ENCODE peak calls at places on chromosome 13, in six cellular contexts. T is lower leg skin, K is ovary, N is K562, J is A673, P is fibroblast of villous mesenchyme. Y is an unnamed sample.

GRCh38 chr13:43348397-43348796 is 325.0 kb downstream of the DNAJC15 start:
- DNase-seq in J (no peak), P (no peak), K (no peak), N (no peak), T (no peak), Y (no peak)

GRCh38 chr13:36778083-36778671 is 40.8 kb upstream of the RFXAP start:
- DNase-seq in T (no peak), J (peak), N (no peak), K (no peak), P (peak), Y (no peak)

GRCh38 chr13:114115191-114115671 is 17.2 kb downstream of the RASA3 start:
- DNase-seq in J (no peak), T (no peak), K (peak), P (peak), N (peak), Y (no peak)

GRCh38 chr13:19264711-19265110 is 83.1 kb upstream of the TUBA3C start:
- DNase-seq in J (peak), N (no peak), P (no peak), K (no peak), T (no peak), Y (no peak)

GRCh38 chr13:43388282-43389034 is 365.1 kb downstream of the DNAJC15 start:
- DNase-seq in P (no peak), N (no peak), T (no peak), J (no peak), K (no peak), Y (no peak)

GRCh38 chr13:92967923-92968322 is 258.7 kb upstream of the GPC6 start:
- DNase-seq in P (peak), T (no peak), K (no peak), N (no peak), J (peak), Y (no peak)

GRCh38 chr13:42137856-42138537 is 89.5 kb downstream of the DGKH start:
- DNase-seq in N (no peak), J (no peak), T (no peak), P (peak), K (no peak), Y (no peak)

GRCh38 chr13:113928701-113929627 is 44.9 kb downstream of the C13orf46 start:
- DNase-seq in P (peak), J (no peak), T (peak), N (no peak), K (peak), Y (no peak)

GRCh38 chr13:50916701-50917184 is 7.2 kb downstream of the RNASEH2B start:
- DNase-seq in J (peak), T (peak), P (no peak), K (no peak), N (no peak), Y (no peak)

GRCh38 chr13:47798906-47799305 is 202.2 kb downstream of the SUCLA2 start:
- DNase-seq in J (peak), K (no peak), N (no peak), P (peak), T (no peak), Y (no peak)

GRCh38 chr13:111552891-111553637 is 232.6 kb downstream of the TEX29 start:
- DNase-seq in J (no peak), K (no peak), T (no peak), P (no peak), N (no peak), Y (no peak)

GRCh38 chr13:23851106-23851505 is 38.1 kb downstream of the MIPEP start:
- DNase-seq in T (no peak), K (no peak), J (no peak), P (no peak), N (no peak), Y (no peak)

GRCh38 chr13:48000559-48001126 is 430 bp downstream of the SUCLA2 start:
- DNase-seq in J (no peak), N (no peak), K (no peak), T (no peak), P (no peak), Y (no peak)

GRCh38 chr13:43005460-43006236 is 13.6 kb upstream of the EPSTI1 start:
- DNase-seq in K (no peak), J (peak), T (no peak), P (peak), N (no peak), Y (no peak)

GRCh38 chr13:44231786-44232516 is 141.7 kb upstream of the SERP2 start:
- DNase-seq in K (no peak), J (no peak), T (peak), N (no peak), P (peak), Y (no peak)

GRCh38 chr13:70310720-70311119 is 202.5 kb upstream of the KLHL1 start:
- DNase-seq in N (no peak), P (no peak), K (no peak), T (no peak), J (peak), Y (peak)

GRCh38 chr13:75666646-75667351 is 30.7 kb downstream of the LMO7 start:
- DNase-seq in J (no peak), K (no peak), T (no peak), N (no peak), P (peak), Y (no peak)

GRCh38 chr13:35191883-35192282 is 249.8 kb downstream of the NBEA start:
- DNase-seq in P (peak), K (no peak), N (no peak), T (no peak), J (no peak), Y (no peak)

GRCh38 chr13:113410472-113411201 is 42.7 kb downstream of the ADPRHL1 start:
- DNase-seq in P (peak), K (no peak), T (no peak), J (peak), N (no peak), Y (no peak)

GRCh38 chr13:112839347-112840105 is 129.5 kb upstream of the MCF2L start:
- DNase-seq in N (no peak), P (peak), J (no peak), K (no peak), T (no peak), Y (no peak)

GRCh38 chr13:113814435-113814821 is 49.4 kb downstream of the GAS6 start:
- DNase-seq in P (peak), J (no peak), K (no peak), T (no peak), N (no peak), Y (no peak)

GRCh38 chr13:30870049-30870884 is 35.8 kb upstream of the MEDAG start:
- DNase-seq in J (peak), N (peak), K (peak), P (peak), T (peak), Y (no peak)

GRCh38 chr13:63024458-63024857 is 1608.8 kb upstream of the PCDH20 start:
- DNase-seq in P (no peak), N (no peak), T (no peak), K (no peak), J (no peak), Y (no peak)

GRCh38 chr13:51453959-51454703 is 1.3 kb upstream of the INTS6 start:
- DNase-seq in K (peak), J (peak), T (peak), N (peak), P (peak), Y (peak)

GRCh38 chr13:109734002-109734785 is 52.2 kb downstream of the IRS2 start:
- DNase-seq in T (no peak), K (no peak), P (no peak), N (no peak), J (no peak), Y (no peak)

DNA sequence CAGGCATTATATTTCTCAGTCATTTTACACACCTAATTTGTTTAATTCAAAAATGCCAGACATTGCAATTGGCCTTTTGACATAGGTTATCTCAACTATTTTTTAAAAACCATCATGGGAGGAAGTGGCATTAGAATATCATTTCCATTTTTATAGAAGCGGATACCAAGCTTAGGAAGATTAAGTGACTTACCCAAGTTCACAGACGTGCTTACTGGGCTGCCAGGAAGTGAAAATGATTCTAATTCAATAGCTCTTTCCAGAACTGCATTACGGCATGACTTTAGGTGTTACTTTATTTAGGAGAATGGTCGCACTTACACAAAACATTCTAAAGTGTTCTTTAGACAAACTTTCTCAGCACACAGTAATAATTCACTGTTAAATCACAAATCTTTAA is 231.9 kb downstream of the KLF12 start:
- DNase-seq in N (no peak), P (no peak), T (no peak), J (peak), K (no peak), Y (no peak)
- TF ChIP-seq CTCF in N (no peak), P (no peak), T (no peak), J (no peak), K (no peak), Y (no peak)

GRCh38 chr13:90365130-90365529 is 982.4 kb upstream of the MIR17HG start:
- DNase-seq in J (no peak), N (no peak), T (no peak), P (peak), K (no peak), Y (no peak)
- TF ChIP-seq CTCF in J (no peak), N (no peak), T (no peak), P (peak), K (no peak), Y (no peak)

GRCh38 chr13:108375034-108375433 is 105.5 kb downstream of the TNFSF13B start:
- DNase-seq in K (no peak), J (no peak), T (no peak), N (no peak), P (no peak), Y (no peak)

GRCh38 chr13:108376308-108376707 is 106.8 kb downstream of the TNFSF13B start:
- DNase-seq in T (no peak), P (no peak), K (no peak), J (no peak), N (no peak), Y (no peak)

GRCh38 chr13:108377646-108378206 is 108.2 kb downstream of the TNFSF13B start:
- DNase-seq in T (no peak), P (no peak), J (no peak), N (no peak), K (no peak), Y (no peak)

DNA sequence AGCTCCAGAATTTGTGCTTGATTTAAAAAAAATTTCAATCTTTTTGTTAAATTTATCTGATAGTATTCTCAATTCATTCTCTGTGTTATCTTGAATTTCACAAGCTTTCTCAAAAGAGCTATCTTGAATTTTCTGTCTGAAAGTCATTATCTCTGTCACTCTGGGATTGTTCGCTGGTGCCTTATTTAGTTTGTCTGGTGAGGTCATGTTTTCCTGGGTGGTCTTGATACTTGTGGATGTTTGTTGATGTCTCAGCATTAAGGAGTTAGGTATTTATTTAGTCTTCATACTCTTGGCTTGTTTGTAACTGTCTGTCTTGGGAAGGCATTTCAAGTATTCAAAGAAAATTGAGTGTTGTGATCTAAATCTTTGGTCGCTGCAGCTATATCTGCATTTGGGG is 106.3 kb downstream of the TNFSF13B start:
- DNase-seq in P (no peak), T (no peak), J (no peak), K (no peak), N (no peak), Y (no peak)
- TF ChIP-seq CTCF in P (no peak), T (no peak), J (no peak), K (no peak), N (no peak), Y (no peak)

GRCh38 chr13:101202590-101202989 is 213.7 kb downstream of the NALCN start:
- DNase-seq in T (no peak), P (no peak), J (no peak), K (no peak), N (no peak), Y (peak)
- TF ChIP-seq CTCF in T (no peak), P (peak), J (no peak), K (no peak), N (no peak), Y (no peak)

GRCh38 chr13:59687028-59687427 is 476.7 kb downstream of the DIAPH3 start:
- DNase-seq in J (peak), T (no peak), K (no peak), P (peak), N (no peak), Y (no peak)

GRCh38 chr13:59684105-59684504 is 479.6 kb downstream of the DIAPH3 start:
- DNase-seq in K (no peak), P (no peak), T (no peak), J (no peak), N (no peak), Y (no peak)

GRCh38 chr13:59691501-59692066 is 472.1 kb downstream of the DIAPH3 start:
- DNase-seq in K (no peak), J (no peak), T (no peak), P (peak), N (no peak), Y (no peak)

GRCh38 chr13:59690857-59691500 is 472.7 kb downstream of the DIAPH3 start:
- DNase-seq in J (no peak), K (no peak), P (peak), T (no peak), N (no peak), Y (no peak)

GRCh38 chr13:59689057-59689456 is 474.7 kb downstream of the DIAPH3 start:
- DNase-seq in J (no peak), N (no peak), P (no peak), T (no peak), K (no peak), Y (no peak)
- TF ChIP-seq CTCF in J (no peak), N (no peak), P (no peak), T (no peak), K (no peak), Y (no peak)

GRCh38 chr13:49908637-49909036 is 27.5 kb downstream of the SPRYD7 start:
- DNase-seq in P (no peak), T (no peak), J (peak), N (no peak), K (no peak), Y (peak)
- TF ChIP-seq CTCF in P (no peak), T (no peak), J (peak), N (no peak), K (no peak), Y (no peak)

GRCh38 chr13:74442751-74443150 is 308.5 kb upstream of the KLF12 start:
- DNase-seq in K (no peak), T (no peak), J (no peak), N (no peak), P (no peak), Y (no peak)
- TF ChIP-seq CTCF in K (no peak), T (no peak), J (no peak), N (no peak), P (no peak), Y (no peak)

DNA sequence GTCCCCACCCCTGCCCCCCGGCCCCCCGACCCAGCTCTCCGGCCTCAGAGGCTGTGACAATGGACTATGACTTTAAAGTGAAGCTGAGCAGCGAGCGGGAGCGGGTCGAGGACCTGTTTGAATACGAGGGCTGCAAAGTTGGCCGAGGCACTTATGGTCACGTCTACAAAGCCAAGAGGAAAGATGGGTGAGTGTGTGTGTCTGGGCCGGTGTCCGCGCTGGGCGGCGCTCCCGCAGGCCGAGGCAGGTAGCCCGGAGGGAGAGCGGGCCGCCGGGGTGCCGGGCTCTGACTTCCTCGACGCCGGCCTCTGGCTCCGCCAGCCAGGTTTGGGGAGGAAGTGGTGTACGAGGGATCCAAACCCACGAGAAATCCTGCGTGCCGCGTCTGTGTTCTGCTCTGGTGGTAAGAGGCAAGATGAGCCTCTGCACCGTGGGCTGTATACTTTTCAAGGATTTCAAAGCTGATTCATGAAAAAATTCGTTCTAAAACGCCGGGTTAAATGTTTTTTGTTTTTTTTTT is 714 bp downstream of the CDK8 start:
- DNase-seq in K (peak), N (peak), J (peak), P (peak), T (peak), Y (peak)
- TF ChIP-seq CTCF in K (no peak), N (no peak), J (no peak), P (no peak), T (no peak), Y (no peak)